ENCODE peak calls at places on chromosomes 11 and 22, in nine cellular contexts. One of them, this sample, is unnamed.

GRCh38 chr11:65434667-65435179 is 12.1 kb downstream of the NEAT1 start:
- DNase-seq in fibroblast of the conjunctiva: no peak
- DNase-seq in DMS153: no peak
- DNase-seq in tibial artery: no peak
- DNase-seq in brain pericyte: no peak
- DNase-seq in NCI-H1436: peak; percentile 35
- DNase-seq in WTC11: no peak
- DNase-seq in mesenteric fat pad: peak; percentile 24
- DNase-seq in NCI-H510A treated with DMSO at 0.1 percent for 48 hours: no peak
- DNase-seq in this sample: no peak

GRCh38 chr11:106327134-106327533 is 249.7 kb downstream of the AASDHPPT start:
- DNase-seq in fibroblast of the conjunctiva: no peak
- DNase-seq in NCI-H1436: no peak
- DNase-seq in brain pericyte: no peak
- DNase-seq in NCI-H510A treated with DMSO at 0.1 percent for 48 hours: no peak
- DNase-seq in tibial artery: no peak
- DNase-seq in WTC11: peak; percentile 15
- DNase-seq in mesenteric fat pad: no peak
- DNase-seq in DMS153: no peak
- DNase-seq in this sample: no peak

GRCh38 chr22:46192210-46192993 is 42.1 kb downstream of the PPARA start:
- DNase-seq in fibroblast of the conjunctiva: no peak
- DNase-seq in brain pericyte: no peak
- DNase-seq in mesenteric fat pad: no peak
- DNase-seq in NCI-H1436: peak; percentile 52
- DNase-seq in WTC11: no peak
- DNase-seq in NCI-H510A treated with DMSO at 0.1 percent for 48 hours: no peak
- DNase-seq in tibial artery: no peak
- DNase-seq in DMS153: no peak
- DNase-seq in this sample: no peak

GRCh38 chr11:34182921-34183685 is 77.7 kb downstream of the NAT10 start:
- DNase-seq in tibial artery: no peak
- DNase-seq in NCI-H510A treated with DMSO at 0.1 percent for 48 hours: no peak
- DNase-seq in mesenteric fat pad: no peak
- DNase-seq in NCI-H1436: no peak
- DNase-seq in DMS153: no peak
- DNase-seq in WTC11: no peak
- DNase-seq in fibroblast of the conjunctiva: no peak
- DNase-seq in brain pericyte: no peak
- DNase-seq in this sample: no peak

GRCh38 chr11:47916361-47916841 is 64.0 kb upstream of the PTPRJ start:
- DNase-seq in NCI-H1436: no peak
- DNase-seq in fibroblast of the conjunctiva: no peak
- DNase-seq in DMS153: no peak
- DNase-seq in WTC11: no peak
- DNase-seq in brain pericyte: no peak
- DNase-seq in tibial artery: no peak
- DNase-seq in NCI-H510A treated with DMSO at 0.1 percent for 48 hours: no peak
- DNase-seq in mesenteric fat pad: peak; percentile 89
- DNase-seq in this sample: no peak

GRCh38 chr11:10623797-10624761 is 55.6 kb upstream of the LYVE1 start:
- DNase-seq in NCI-H510A treated with DMSO at 0.1 percent for 48 hours: peak; percentile 49
- DNase-seq in NCI-H1436: no peak
- DNase-seq in WTC11: peak; percentile 75
- DNase-seq in mesenteric fat pad: no peak
- DNase-seq in tibial artery: no peak
- DNase-seq in brain pericyte: no peak
- DNase-seq in fibroblast of the conjunctiva: no peak
- DNase-seq in DMS153: peak; percentile 25
- DNase-seq in this sample: no peak

GRCh38 chr11:119709638-119710346 is 19.2 kb downstream of the NECTIN1 start:
- DNase-seq in NCI-H1436: no peak
- DNase-seq in mesenteric fat pad: no peak
- DNase-seq in WTC11: peak; percentile 53
- DNase-seq in DMS153: no peak
- DNase-seq in brain pericyte: no peak
- DNase-seq in tibial artery: no peak
- DNase-seq in fibroblast of the conjunctiva: peak; percentile 49
- DNase-seq in NCI-H510A treated with DMSO at 0.1 percent for 48 hours: no peak
- DNase-seq in this sample: no peak

GRCh38 chr11:10629431-10630002 is 61.1 kb upstream of the LYVE1 start:
- DNase-seq in WTC11: no peak
- DNase-seq in NCI-H510A treated with DMSO at 0.1 percent for 48 hours: no peak
- DNase-seq in tibial artery: no peak
- DNase-seq in brain pericyte: no peak
- DNase-seq in DMS153: no peak
- DNase-seq in NCI-H1436: no peak
- DNase-seq in fibroblast of the conjunctiva: no peak
- DNase-seq in mesenteric fat pad: no peak
- DNase-seq in this sample: no peak

GRCh38 chr11:130416537-130416896 is 11.9 kb downstream of the ADAMTS8 start:
- DNase-seq in NCI-H1436: no peak
- DNase-seq in fibroblast of the conjunctiva: no peak
- DNase-seq in brain pericyte: no peak
- DNase-seq in WTC11: no peak
- DNase-seq in DMS153: no peak
- DNase-seq in NCI-H510A treated with DMSO at 0.1 percent for 48 hours: no peak
- DNase-seq in mesenteric fat pad: no peak
- DNase-seq in tibial artery: no peak
- DNase-seq in this sample: no peak

GRCh38 chr22:30453731-30454510 is 17.9 kb downstream of the SEC14L3 start:
- DNase-seq in WTC11: no peak
- DNase-seq in NCI-H510A treated with DMSO at 0.1 percent for 48 hours: peak; percentile 8
- DNase-seq in fibroblast of the conjunctiva: no peak
- DNase-seq in mesenteric fat pad: no peak
- DNase-seq in brain pericyte: no peak
- DNase-seq in DMS153: peak; percentile 61
- DNase-seq in tibial artery: no peak
- DNase-seq in NCI-H1436: peak; percentile 24
- DNase-seq in this sample: no peak

GRCh38 chr22:37971475-37972434 is 12.6 kb downstream of the SOX10 start:
- DNase-seq in tibial artery: no peak
- DNase-seq in NCI-H510A treated with DMSO at 0.1 percent for 48 hours: no peak
- DNase-seq in brain pericyte: no peak
- DNase-seq in mesenteric fat pad: no peak
- DNase-seq in WTC11: peak; percentile 65
- DNase-seq in DMS153: no peak
- DNase-seq in fibroblast of the conjunctiva: no peak
- DNase-seq in NCI-H1436: no peak
- DNase-seq in this sample: no peak

GRCh38 chr11:6911946-6912345 is 8.9 kb upstream of the OR2D3 start:
- DNase-seq in fibroblast of the conjunctiva: no peak
- DNase-seq in DMS153: no peak
- DNase-seq in mesenteric fat pad: no peak
- DNase-seq in NCI-H1436: no peak
- DNase-seq in WTC11: no peak
- DNase-seq in tibial artery: no peak
- DNase-seq in brain pericyte: no peak
- DNase-seq in NCI-H510A treated with DMSO at 0.1 percent for 48 hours: no peak
- DNase-seq in this sample: no peak

GRCh38 chr22:42344391-42344861 is 74.0 kb upstream of the TCF20 start:
- DNase-seq in NCI-H1436: no peak
- DNase-seq in tibial artery: no peak
- DNase-seq in DMS153: peak; percentile 60
- DNase-seq in mesenteric fat pad: no peak
- DNase-seq in brain pericyte: peak; percentile 25
- DNase-seq in WTC11: peak; percentile 63
- DNase-seq in NCI-H510A treated with DMSO at 0.1 percent for 48 hours: peak; percentile 13
- DNase-seq in fibroblast of the conjunctiva: no peak
- DNase-seq in this sample: peak; percentile 26

GRCh38 chr11:70272009-70272408 is 1.5 kb downstream of the PPFIA1 start:
- DNase-seq in tibial artery: no peak
- DNase-seq in DMS153: no peak
- DNase-seq in NCI-H1436: no peak
- DNase-seq in WTC11: no peak
- DNase-seq in NCI-H510A treated with DMSO at 0.1 percent for 48 hours: no peak
- DNase-seq in brain pericyte: no peak
- DNase-seq in mesenteric fat pad: no peak
- DNase-seq in fibroblast of the conjunctiva: no peak
- DNase-seq in this sample: no peak

GRCh38 chr11:9535189-9535781 is 38.2 kb upstream of the WEE1 start:
- DNase-seq in tibial artery: peak; percentile 86
- DNase-seq in NCI-H510A treated with DMSO at 0.1 percent for 48 hours: peak; percentile 5
- DNase-seq in mesenteric fat pad: no peak
- DNase-seq in NCI-H1436: no peak
- DNase-seq in brain pericyte: no peak
- DNase-seq in fibroblast of the conjunctiva: peak; percentile 47
- DNase-seq in DMS153: no peak
- DNase-seq in WTC11: peak; percentile 89
- DNase-seq in this sample: no peak

GRCh38 chr11:117152066-117152465 is 8.0 kb downstream of the PAFAH1B2 start:
- DNase-seq in DMS153: no peak
- DNase-seq in fibroblast of the conjunctiva: no peak
- DNase-seq in WTC11: no peak
- DNase-seq in tibial artery: no peak
- DNase-seq in brain pericyte: no peak
- DNase-seq in mesenteric fat pad: no peak
- DNase-seq in NCI-H1436: no peak
- DNase-seq in NCI-H510A treated with DMSO at 0.1 percent for 48 hours: no peak
- DNase-seq in this sample: no peak

This sample was measured in smooth muscle cell of the brain vasculature.